ENCODE peak calls at places on chromosomes 12 and 14, in four cellular contexts. Q, C, N and M are unnamed samples.

GRCh38 chr12:105256921-105257320 is 20.9 kb upstream of the APPL2 start:
- DNase-seq in Q (no peak), C (peak), N (no peak), M (no peak)

GRCh38 chr12:55392032-55392795 is 8.1 kb upstream of the OR6C65 start:
- DNase-seq in Q (no peak), C (no peak), N (no peak), M (no peak)

GRCh38 chr14:56135001-56135400 is 16.8 kb downstream of the PELI2 start:
- DNase-seq in Q (no peak), C (no peak), N (no peak), M (no peak)

GRCh38 chr12:100324498-100324897 is 32.4 kb upstream of the SLC17A8 start:
- DNase-seq in Q (no peak), C (no peak), N (no peak), M (no peak)

GRCh38 chr12:4012977-4013968 is 140.1 kb upstream of the PARP11 start:
- DNase-seq in Q (no peak), C (no peak), N (no peak), M (no peak)

GRCh38 chr12:4270016-4270669 is 3.4 kb upstream of the CCND2 start:
- DNase-seq in Q (peak), C (no peak), N (no peak), M (no peak)

GRCh38 chr12:71626768-71627167 is 36.9 kb downstream of the ZFC3H1 start:
- DNase-seq in Q (no peak), C (peak), N (no peak), M (no peak)

GRCh38 chr12:48307269-48307668 is 43.5 kb downstream of the ZNF641 start:
- DNase-seq in Q (no peak), C (no peak), N (no peak), M (no peak)

GRCh38 chr12:31872831-31873604 is 86.2 kb upstream of the RESF1 start:
- DNase-seq in Q (no peak), C (no peak), N (no peak), M (no peak)

GRCh38 chr14:24392327-24393098 is 6.3 kb upstream of the NYNRIN start:
- DNase-seq in Q (no peak), C (peak), N (no peak), M (peak)

GRCh38 chr14:68685419-68686211 is 107.3 kb downstream of the ZFP36L1 start:
- DNase-seq in Q (peak), C (peak), N (peak), M (peak)

GRCh38 chr12:80958162-80958561 is 20.4 kb upstream of the LIN7A start:
- DNase-seq in Q (no peak), C (no peak), N (no peak), M (no peak)

GRCh38 chr12:46787496-46788055 is 38.2 kb downstream of the SLC38A4 start:
- DNase-seq in Q (no peak), C (no peak), N (no peak), M (no peak)

GRCh38 chr14:35403397-35404245 is 928 bp downstream of the NFKBIA start:
- DNase-seq in Q (peak), C (peak), N (peak), M (peak)

GRCh38 chr12:1630081-1630826 is 1.2 kb downstream of the WNT5B start:
- DNase-seq in Q (peak), C (no peak), N (no peak), M (no peak)

GRCh38 chr14:95515523-95516517 is 630 bp downstream of the SYNE3 start:
- DNase-seq in Q (peak), C (peak), N (peak), M (no peak)

GRCh38 chr14:92867246-92867925 is 55.6 kb upstream of the CHGA start:
- DNase-seq in Q (no peak), C (no peak), N (no peak), M (no peak)

GRCh38 chr14:71021347-71022014 is 114.2 kb downstream of the PCNX1 start:
- DNase-seq in Q (no peak), C (peak), N (peak), M (peak)

GRCh38 chr12:1115471-1116242 is 124.6 kb downstream of the ERC1 start:
- DNase-seq in Q (no peak), C (peak), N (no peak), M (no peak)

GRCh38 chr14:104427126-104427851 is 152.3 kb upstream of the C14orf180 start:
- DNase-seq in Q (no peak), C (no peak), N (no peak), M (no peak)